ENCODE peak calls at places on chromosomes 5 and 9, in four cellular contexts. N, J, O and Q are unnamed samples.
A peak's percentile ranks its signal among the peaks of the same experiment; 100 is the strongest.

GRCh38 chr9:97751510-97751909 is 54.4 kb upstream of the XPA start:
- DNase-seq in N (no peak), J (no peak), O (no peak), Q (peak; percentile 21)

GRCh38 chr9:85960688-85961093 is 19.7 kb downstream of the NAA35 start:
- DNase-seq in N (no peak), J (no peak), O (no peak), Q (no peak)

GRCh38 chr9:136119259-136120118 is 814 bp upstream of the TMEM250 start:
- DNase-seq in N (no peak), J (no peak), O (peak; percentile 75), Q (peak; percentile 82)

GRCh38 chr9:98333703-98334582 is 78.5 kb upstream of the TBC1D2 start:
- DNase-seq in N (no peak), J (no peak), O (no peak), Q (no peak)

GRCh38 chr5:157069949-157070348 is 11.0 kb upstream of the HAVCR1 start:
- DNase-seq in N (no peak), J (no peak), O (no peak), Q (peak; percentile 67)

GRCh38 chr9:98860871-98861293 is 53.4 kb downstream of the GALNT12 start:
- DNase-seq in N (peak; percentile 21), J (no peak), O (no peak), Q (no peak)

GRCh38 chr9:134779640-134780039 is 101.0 kb upstream of the FCN2 start:
- DNase-seq in N (no peak), J (no peak), O (no peak), Q (no peak)

GRCh38 chr5:82257729-82258128 is 20.4 kb downstream of the RPS23 start:
- DNase-seq in N (no peak), J (no peak), O (no peak), Q (no peak)

GRCh38 chr5:125978015-125978414 is 445.2 kb upstream of the GRAMD2B start:
- DNase-seq in N (no peak), J (no peak), O (no peak), Q (no peak)

GRCh38 chr9:68970150-68970549 is 43.8 kb downstream of the PRKACG start:
- DNase-seq in N (no peak), J (no peak), O (no peak), Q (no peak)

GRCh38 chr5:93590511-93590910 is 7.5 kb downstream of the NR2F1 start:
- DNase-seq in N (no peak), J (no peak), O (no peak), Q (no peak)

GRCh38 chr5:93589812-93590215 is 6.8 kb downstream of the NR2F1 start:
- DNase-seq in N (no peak), J (no peak), O (no peak), Q (no peak)

GRCh38 chr5:93588586-93589347 is 5.7 kb downstream of the NR2F1 start:
- DNase-seq in N (no peak), J (no peak), O (no peak), Q (no peak)

GRCh38 chr5:93587919-93588585 is 5.0 kb downstream of the NR2F1 start:
- DNase-seq in N (no peak), J (no peak), O (no peak), Q (no peak)

DNA sequence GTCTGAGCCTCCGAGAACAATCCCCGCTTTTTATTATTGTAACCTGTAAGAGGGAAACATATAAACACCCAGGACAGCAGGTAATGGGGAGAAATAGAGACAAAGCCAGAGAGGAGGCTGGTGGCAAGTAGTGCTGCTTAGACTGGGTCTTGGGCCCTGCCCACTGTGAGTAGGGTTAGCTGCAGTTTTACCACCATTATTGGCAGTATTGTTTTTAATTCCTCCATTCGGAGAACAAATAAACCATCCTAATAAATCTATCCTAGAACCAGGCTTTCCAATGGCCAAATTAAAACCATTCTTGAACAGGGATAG is 6.3 kb downstream of the NR2F1 start:
- DNase-seq in N (no peak), J (no peak), O (no peak), Q (no peak)
- TF ChIP-seq POLR2AphosphoS2 in N (no peak), J (no peak), O (no peak), Q (no peak)

GRCh38 chr9:111056554-111056953 is 18.3 kb upstream of the LPAR1 start:
- DNase-seq in N (no peak), J (no peak), O (no peak), Q (no peak)
- TF ChIP-seq POLR2AphosphoS2 in N (no peak), J (no peak), O (no peak), Q (no peak)

GRCh38 chr5:120734033-120734432 is 269.9 kb downstream of the PRR16 start:
- DNase-seq in N (no peak), J (no peak), O (no peak), Q (no peak)
- TF ChIP-seq POLR2AphosphoS2 in N (no peak), J (no peak), O (no peak), Q (no peak)

DNA sequence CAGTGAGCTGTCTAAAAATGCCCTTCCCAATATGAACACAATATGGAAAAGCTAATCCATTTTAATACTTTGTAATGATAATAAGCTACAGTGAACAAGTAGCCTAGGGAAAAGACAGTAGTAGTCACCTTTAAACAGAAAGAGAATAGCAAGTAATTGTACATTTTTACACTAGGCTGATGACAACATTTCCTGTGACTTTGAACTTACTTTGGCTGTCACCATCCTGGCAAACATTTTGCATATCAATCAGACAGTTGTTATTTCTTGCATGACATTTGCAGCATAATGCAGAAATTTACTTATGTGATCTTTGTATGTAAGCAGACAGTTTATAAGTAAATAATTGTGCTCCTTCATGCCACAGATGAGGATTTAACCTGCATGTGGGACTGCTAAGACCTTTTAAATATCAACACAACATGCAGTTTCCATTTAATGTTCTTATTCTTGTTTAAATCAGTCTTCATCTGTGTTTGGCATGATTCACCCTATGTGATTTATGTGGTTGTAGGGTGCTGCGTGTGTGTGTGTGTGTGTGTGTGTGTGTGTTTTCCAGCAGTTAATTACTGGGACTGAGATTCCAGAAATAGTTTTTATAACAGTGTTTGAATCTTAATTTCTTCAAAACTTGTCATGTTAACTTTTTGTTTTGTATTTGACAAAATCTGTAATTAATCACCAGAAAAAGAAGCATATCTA is 997.1 kb upstream of the ARRDC3 start:
- DNase-seq in N (no peak), J (no peak), O (no peak), Q (no peak)
- TF ChIP-seq POLR2AphosphoS2 in N (no peak), J (no peak), O (no peak), Q (no peak)